ENCODE peak calls at places on chromosomes 5 and 9, in six cellular contexts. A is activated naive CD4-positive, alpha-beta T cell; Q is nephron progenitor cell; J is EH; V is cardiac muscle cell; M is fibroblast of lung. O is an unnamed sample.

GRCh38 chr5:176481659-176482213 is 33.6 kb downstream of the FAF2 start:
- DNase-seq in M (no peak), A (no peak), Q (no peak), J (no peak), V (no peak), O (no peak)

GRCh38 chr9:81108391-81108790 is 581.0 kb downstream of the TLE1 start:
- DNase-seq in A (no peak), J (no peak), M (peak), V (no peak), Q (no peak), O (no peak)

GRCh38 chr5:43078956-43079355 is 38.8 kb upstream of the ANXA2R start:
- DNase-seq in A (no peak), V (peak), Q (no peak), J (peak), M (peak), O (peak)

GRCh38 chr5:123120197-123120596 is 31.2 kb downstream of the PRDM6 start:
- DNase-seq in A (no peak), M (no peak), J (no peak), V (no peak), Q (no peak), O (no peak)

GRCh38 chr9:121359358-121360294 is 10.4 kb downstream of the STOM start:
- DNase-seq in M (peak), V (no peak), Q (no peak), J (peak), A (no peak), O (no peak)

GRCh38 chr5:178333821-178334481 is 101.3 kb upstream of the PHYKPL start:
- DNase-seq in J (no peak), A (no peak), Q (no peak), V (no peak), M (no peak), O (no peak)

GRCh38 chr5:115461506-115462290 is 82.9 kb downstream of the FEM1C start:
- DNase-seq in M (peak), Q (no peak), J (peak), A (no peak), V (no peak), O (peak)

GRCh38 chr9:91214867-91215266 is 146.9 kb downstream of the AUH start:
- DNase-seq in M (no peak), Q (no peak), V (no peak), A (no peak), J (peak), O (no peak)

GRCh38 chr9:110509787-110510186 is 69.8 kb downstream of the SVEP1 start:
- DNase-seq in J (no peak), A (no peak), Q (no peak), M (no peak), V (no peak), O (no peak)

GRCh38 chr5:124738751-124739559 is 7.5 kb downstream of the ZNF608 start:
- DNase-seq in V (peak), A (no peak), M (peak), Q (no peak), J (no peak), O (peak)

GRCh38 chr9:135712571-135713295 is 10.7 kb downstream of the KCNT1 start:
- DNase-seq in J (no peak), M (no peak), V (no peak), Q (no peak), A (no peak), O (no peak)

GRCh38 chr9:33510264-33511183 is 13.5 kb upstream of the ANKRD18B start:
- DNase-seq in V (peak), M (peak), J (peak), Q (peak), A (peak), O (peak)

GRCh38 chr9:127318651-127319167 is 54.1 kb downstream of the GARNL3 start:
- DNase-seq in Q (no peak), M (peak), J (peak), V (peak), A (no peak), O (peak)

O was measured in foreskin fibroblast.